ENCODE peak calls at places on chromosomes 5 and 9, in seven cellular contexts. G, F, Y, P, A, J and S are unnamed samples.

GRCh38 chr5:56377573-56377972 is 144.4 kb upstream of the ANKRD55 start:
- DNase-seq in Y (no peak), F (no peak), A (no peak), J (no peak), G (no peak), P (no peak), S (no peak)

GRCh38 chr9:22693151-22693550 is 246.5 kb downstream of the DMRTA1 start:
- DNase-seq in A (no peak), G (no peak), P (no peak), J (no peak), Y (no peak), F (no peak), S (no peak)

GRCh38 chr9:113431181-113431580 is 20.6 kb downstream of the C9orf43 start:
- DNase-seq in P (no peak), J (no peak), G (no peak), F (no peak), Y (no peak), A (no peak), S (peak)

GRCh38 chr5:80185095-80185494 is 70.8 kb downstream of the SERINC5 start:
- DNase-seq in J (no peak), G (no peak), Y (no peak), F (no peak), P (no peak), A (no peak), S (no peak)

GRCh38 chr5:145936401-145937131 is at the start of gene SH3RF2:
- DNase-seq in G (peak), J (peak), A (peak), Y (peak), P (no peak), F (peak), S (peak)

GRCh38 chr5:78718827-78719226 is 70.3 kb upstream of the LHFPL2 start:
- DNase-seq in Y (no peak), P (no peak), A (no peak), F (no peak), J (no peak), G (no peak), S (no peak)

GRCh38 chr9:71830131-71830530 is 61.8 kb upstream of the CEMIP2 start:
- DNase-seq in J (no peak), Y (no peak), P (no peak), F (no peak), G (no peak), A (no peak), S (no peak)

GRCh38 chr5:82142928-82143577 is 135.1 kb downstream of the RPS23 start:
- DNase-seq in P (no peak), F (no peak), Y (no peak), J (no peak), G (no peak), A (no peak), S (no peak)

GRCh38 chr5:23977996-23978395 is 470.6 kb downstream of the PRDM9 start:
- DNase-seq in A (no peak), Y (peak), J (peak), P (peak), F (peak), G (peak), S (no peak)

GRCh38 chr9:108444400-108445358 is 411.1 kb downstream of the ACTL7B start:
- DNase-seq in A (peak), P (no peak), F (peak), J (no peak), G (no peak), Y (peak), S (peak)

GRCh38 chr5:310941-311434 is 10.5 kb upstream of the AHRR start:
- DNase-seq in Y (no peak), P (no peak), F (no peak), J (no peak), G (no peak), A (no peak), S (peak)

GRCh38 chr5:163565492-163565891 is 60.1 kb downstream of the MAT2B start:
- DNase-seq in J (no peak), A (no peak), P (no peak), Y (no peak), G (no peak), F (no peak), S (no peak)

GRCh38 chr5:30809907-30810306 is 383.6 kb upstream of the CDH6 start:
- DNase-seq in G (no peak), Y (no peak), A (no peak), P (no peak), J (no peak), F (no peak), S (no peak)

GRCh38 chr5:59621477-59621876 is 272.0 kb downstream of the PDE4D start:
- DNase-seq in A (no peak), F (no peak), Y (no peak), J (no peak), G (no peak), P (no peak), S (peak)

GRCh38 chr9:76691761-76692313 is 72.4 kb upstream of the PCA3 start:
- DNase-seq in A (no peak), J (no peak), G (no peak), P (no peak), Y (no peak), F (no peak), S (peak)

GRCh38 chr5:177130211-177131018 is 3.2 kb upstream of the NSD1 start:
- DNase-seq in A (no peak), P (no peak), J (no peak), F (no peak), Y (no peak), G (no peak), S (peak)

GRCh38 chr5:30548580-30549305 is 644.7 kb upstream of the CDH6 start:
- DNase-seq in Y (no peak), G (no peak), P (no peak), J (no peak), A (no peak), F (no peak), S (no peak)

GRCh38 chr5:96743065-96743768 is 64.5 kb downstream of the ERAP1 start:
- DNase-seq in F (no peak), P (no peak), Y (no peak), A (no peak), J (no peak), G (peak), S (peak)

GRCh38 chr5:117594165-117594564 is 1019.5 kb upstream of the SEMA6A start:
- DNase-seq in P (no peak), F (no peak), Y (no peak), J (no peak), A (no peak), G (no peak), S (no peak)

GRCh38 chr5:103894882-103895281 is 332.3 kb upstream of the NUDT12 start:
- DNase-seq in J (peak), G (no peak), A (no peak), Y (no peak), F (no peak), P (peak), S (no peak)

GRCh38 chr5:125549322-125549871 is 803.0 kb upstream of the ZNF608 start:
- DNase-seq in A (no peak), Y (no peak), J (no peak), P (peak), G (no peak), F (no peak), S (peak)

GRCh38 chr9:26502311-26502710 is 390.3 kb downstream of the CAAP1 start:
- DNase-seq in G (no peak), J (no peak), F (no peak), A (no peak), P (no peak), Y (no peak), S (no peak)

GRCh38 chr5:69202497-69202896 is 13.1 kb downstream of the CENPH start:
- DNase-seq in F (no peak), P (no peak), Y (no peak), A (no peak), G (no peak), J (no peak), S (no peak)

GRCh38 chr5:113510836-113511451 is 2.5 kb upstream of the YTHDC2 start:
- DNase-seq in P (peak), F (peak), J (no peak), A (peak), Y (peak), G (no peak), S (peak)

GRCh38 chr5:17269201-17269600 is 51.8 kb downstream of the BASP1 start:
- DNase-seq in P (no peak), A (no peak), G (no peak), F (no peak), J (no peak), Y (no peak), S (no peak)

GRCh38 chr5:98328015-98328414 is 445.4 kb upstream of the RGMB start:
- DNase-seq in F (no peak), G (no peak), J (no peak), P (no peak), Y (no peak), A (no peak), S (no peak)

GRCh38 chr5:122091942-122092600 is 14.0 kb upstream of the LOX start:
- DNase-seq in F (no peak), P (no peak), Y (peak), J (no peak), A (peak), G (peak), S (peak)

GRCh38 chr5:8461543-8461942 is 592.6 kb downstream of the MTRR start:
- DNase-seq in F (no peak), G (peak), A (no peak), P (no peak), J (no peak), Y (no peak), S (no peak)

GRCh38 chr9:14258840-14259239 is 55.1 kb downstream of the NFIB start:
- DNase-seq in P (no peak), J (no peak), Y (no peak), F (no peak), A (no peak), G (no peak), S (no peak)

GRCh38 chr5:63125862-63126261 is 547.2 kb downstream of the LRRC70 start:
- DNase-seq in Y (peak), P (no peak), A (no peak), F (peak), G (peak), J (peak), S (peak)

DNA sequence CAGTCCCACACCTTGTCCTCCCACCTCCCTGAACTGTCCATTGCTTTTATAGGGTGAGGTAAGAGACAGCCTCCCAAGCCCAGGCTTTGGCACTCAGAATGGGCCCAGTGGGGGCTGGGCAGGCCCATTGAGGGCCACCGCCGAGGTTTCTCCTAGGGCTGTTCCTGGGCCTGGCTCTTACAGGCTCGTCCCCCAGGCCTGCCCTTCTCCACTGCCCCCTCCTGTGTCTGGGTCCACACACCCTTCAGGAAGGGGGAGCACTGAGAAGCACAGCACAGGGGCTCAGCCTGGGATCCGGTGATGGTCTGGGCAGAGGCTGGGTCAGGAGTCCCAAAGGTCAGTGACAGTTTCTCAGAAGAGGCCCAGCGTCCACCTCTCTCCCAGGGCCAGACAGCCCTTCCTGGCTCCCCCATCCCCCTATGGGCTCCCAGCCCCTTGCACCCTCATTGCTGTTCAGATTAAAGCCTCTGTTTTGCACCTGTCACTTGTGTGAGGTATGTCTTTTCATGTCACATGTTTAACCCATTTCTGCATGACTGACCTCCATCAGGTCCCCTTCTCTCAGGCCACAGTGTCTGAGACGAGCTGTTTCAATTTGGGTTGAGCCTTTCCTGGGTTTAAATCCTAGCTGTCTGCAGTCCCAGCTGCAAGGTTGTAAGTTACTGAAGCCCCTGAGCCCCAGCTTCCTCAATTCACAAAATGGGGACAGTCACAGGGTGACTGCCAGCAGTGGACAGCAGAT is 29.4 kb downstream of the IER5L start:
- DNase-seq in Y (no peak), F (no peak), A (no peak), J (no peak), P (no peak), G (no peak), S (no peak)
- H3K4me2 ChIP-seq in Y (no peak), F (no peak), A (no peak), J (no peak), P (no peak), G (no peak), S (no peak)

DNA sequence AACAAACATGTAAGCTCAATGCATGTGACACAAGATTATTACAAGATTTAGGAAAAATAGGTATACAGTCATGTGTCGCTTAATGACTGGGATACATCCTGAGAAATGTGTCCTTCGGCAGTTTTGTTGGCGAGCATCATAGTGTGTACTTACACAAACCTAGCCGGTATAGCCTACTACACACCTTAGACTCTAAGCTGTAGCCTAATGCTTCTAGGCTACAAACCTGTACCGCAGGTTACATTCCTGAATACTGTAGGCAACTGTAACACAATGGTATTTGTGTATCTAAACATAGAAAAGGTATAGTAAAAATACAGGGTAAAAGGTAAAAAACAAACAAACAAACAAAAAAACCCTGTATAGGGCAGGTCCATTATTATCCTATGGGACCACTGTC is 27.7 kb downstream of the MSX2 start:
- DNase-seq in J (no peak), Y (no peak), F (no peak), A (no peak), G (no peak), P (no peak), S (no peak)
- H3K4me3 ChIP-seq in J (no peak), Y (no peak), F (no peak), A (no peak), G (no peak), P (no peak), S (no peak)

GRCh38 chr9:107387401-107387800 is 102.2 kb downstream of the KLF4 start:
- DNase-seq in Y (no peak), G (no peak), J (no peak), A (no peak), P (no peak), F (no peak), S (peak)
- TF ChIP-seq MAX in Y (no peak), G (no peak), J (no peak), A (no peak), P (no peak), F (no peak), S (no peak)

GRCh38 chr9:88791105-88791805 is 200.0 kb upstream of the S1PR3 start:
- DNase-seq in J (no peak), Y (no peak), G (no peak), A (no peak), F (no peak), P (no peak), S (no peak)
- H3K4me2 ChIP-seq in J (no peak), Y (no peak), G (no peak), A (no peak), F (no peak), P (no peak), S (no peak)

GRCh38 chr9:128550770-128551651 is 1.4 kb upstream of the SPTAN1 start:
- DNase-seq in Y (no peak), G (no peak), A (no peak), F (no peak), P (no peak), J (no peak), S (peak)

GRCh38 chr9:128552153-128552743 is at the start of gene SPTAN1:
- DNase-seq in G (peak), J (peak), F (peak), Y (peak), A (peak), P (peak), S (peak)

GRCh38 chr9:128551652-128552152 is 685 bp upstream of the SPTAN1 start:
- DNase-seq in Y (no peak), J (no peak), A (no peak), G (no peak), P (no peak), F (no peak), S (no peak)

GRCh38 chr9:128548876-128549275 is 3.5 kb upstream of the SPTAN1 start:
- DNase-seq in J (no peak), Y (no peak), A (no peak), F (no peak), P (no peak), G (peak), S (no peak)

GRCh38 chr9:128550226-128550625 is 2.2 kb upstream of the SPTAN1 start:
- DNase-seq in Y (no peak), A (no peak), G (no peak), P (no peak), F (no peak), J (no peak), S (no peak)
- H3K4me3 ChIP-seq in Y (no peak), A (no peak), G (no peak), P (no peak), F (no peak), J (no peak), S (no peak)

DNA sequence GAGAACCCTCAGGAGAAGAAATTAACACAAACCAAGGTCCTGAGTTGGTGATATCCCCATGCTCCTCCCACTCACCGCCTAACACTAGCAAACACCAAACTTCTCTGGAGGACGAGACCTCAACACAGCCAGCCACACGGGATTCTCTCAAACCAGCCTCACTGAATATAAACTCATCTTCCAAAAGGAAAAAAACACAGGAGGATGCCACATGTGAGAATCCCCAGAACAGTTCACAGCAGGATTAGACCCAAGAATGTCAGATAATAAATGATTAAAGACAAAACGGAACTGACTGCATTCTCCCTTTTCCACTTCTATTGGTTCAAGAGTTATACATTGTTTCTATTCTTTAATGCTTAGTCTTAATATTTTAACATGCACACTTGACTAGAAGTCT is 89.2 kb downstream of the LPAR1 start:
- DNase-seq in J (no peak), F (no peak), A (no peak), P (no peak), Y (no peak), G (no peak), S (no peak)
- TF ChIP-seq MAX in J (no peak), F (no peak), A (no peak), P (no peak), Y (no peak), G (no peak), S (no peak)

GRCh38 chr9:109816490-109816889 is 36.5 kb downstream of the PALM2AKAP2 start:
- DNase-seq in A (peak), J (no peak), G (no peak), F (peak), Y (peak), P (no peak), S (peak)
- H3K4me2 ChIP-seq in A (peak), J (no peak), G (no peak), F (no peak), Y (peak), P (peak), S (peak)

GRCh38 chr5:132421442-132421841 is 51.9 kb downstream of the SLC22A5 start:
- DNase-seq in F (no peak), G (no peak), A (no peak), J (no peak), P (no peak), Y (no peak), S (no peak)
- H3K4me3 ChIP-seq in F (no peak), G (no peak), A (no peak), J (no peak), P (no peak), Y (no peak), S (no peak)

GRCh38 chr5:10863763-10864383 is 102.8 kb upstream of the DAP start:
- DNase-seq in P (peak), J (peak), F (peak), A (peak), G (peak), Y (peak), S (peak)
- TF ChIP-seq MAX in P (no peak), J (no peak), F (no peak), A (no peak), G (no peak), Y (no peak), S (no peak)

DNA sequence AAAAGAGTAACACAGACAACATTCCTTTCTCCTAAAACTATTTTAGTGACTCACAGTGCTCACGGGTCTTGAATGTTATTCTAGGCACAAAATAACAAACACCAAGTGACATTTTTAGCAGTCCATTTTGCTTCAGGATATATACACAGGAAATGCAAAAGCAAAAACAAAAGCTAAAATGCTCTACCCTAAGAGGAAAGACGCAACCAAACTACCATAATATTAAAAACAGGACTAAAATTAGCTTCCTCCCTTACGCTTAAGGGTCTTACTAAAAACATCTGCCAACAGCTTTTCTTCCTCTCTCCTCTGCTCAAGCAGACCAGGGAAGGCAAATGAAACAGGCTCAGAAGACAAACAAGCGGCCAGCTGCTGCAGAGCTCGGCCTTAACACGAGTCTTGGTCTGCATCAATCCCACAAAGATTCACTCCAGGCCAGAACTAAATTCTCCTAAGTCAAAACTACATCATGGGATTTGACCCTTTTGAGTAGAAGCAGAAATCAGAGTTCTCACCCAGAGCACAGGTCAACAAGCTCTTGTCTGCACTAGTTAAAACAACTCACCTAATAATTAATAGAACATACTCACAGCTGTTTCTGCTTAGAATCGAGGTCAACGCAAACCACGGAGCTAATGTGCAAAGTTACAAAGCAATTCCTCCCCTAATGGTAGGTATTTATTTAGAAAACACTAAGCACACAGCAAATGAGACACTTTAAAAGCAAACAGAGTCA is 62.3 kb downstream of the RAPGEF1 start:
- DNase-seq in J (no peak), Y (no peak), G (no peak), F (peak), P (peak), A (no peak), S (peak)
- H3K4me2 ChIP-seq in J (peak), Y (peak), G (no peak), F (peak), P (peak), A (peak), S (peak)